ENCODE peak calls at places on chromosomes 1 and 21, in eight cellular contexts. One of them, this sample, is unnamed.

GRCh38 chr1:35717911-35718476 is 690 bp downstream of the C1orf216 start:
- DNase-seq in stomach: peak; percentile 28
- DNase-seq in uterus: peak; percentile 49
- DNase-seq in right lobe of liver: no peak
- DNase-seq in sigmoid colon: peak; percentile 85
- DNase-seq in upper lobe of left lung: peak; percentile 67
- DNase-seq in body of pancreas: peak; percentile 50
- DNase-seq in A549: peak; percentile 24
- DNase-seq in this sample: no peak

GRCh38 chr1:215143497-215143896 is 61.0 kb downstream of the KCNK2 start:
- DNase-seq in stomach: no peak
- DNase-seq in uterus: no peak
- DNase-seq in right lobe of liver: no peak
- DNase-seq in sigmoid colon: no peak
- DNase-seq in upper lobe of left lung: no peak
- DNase-seq in body of pancreas: no peak
- DNase-seq in A549: no peak
- DNase-seq in this sample: no peak

GRCh38 chr1:157960773-157961172 is 32.7 kb upstream of the KIRREL1 start:
- DNase-seq in stomach: no peak
- DNase-seq in uterus: no peak
- DNase-seq in right lobe of liver: no peak
- DNase-seq in sigmoid colon: no peak
- DNase-seq in upper lobe of left lung: no peak
- DNase-seq in body of pancreas: no peak
- DNase-seq in A549: no peak
- DNase-seq in this sample: no peak

GRCh38 chr1:203807211-203807610 is 11.8 kb downstream of the ZBED6 start:
- DNase-seq in stomach: no peak
- DNase-seq in uterus: no peak
- DNase-seq in right lobe of liver: no peak
- DNase-seq in sigmoid colon: no peak
- DNase-seq in upper lobe of left lung: no peak
- DNase-seq in body of pancreas: no peak
- DNase-seq in A549: no peak
- DNase-seq in this sample: no peak

GRCh38 chr1:201222125-201222524 is 31.5 kb downstream of the IGFN1 start:
- DNase-seq in stomach: no peak
- DNase-seq in uterus: no peak
- DNase-seq in right lobe of liver: peak; percentile 71
- DNase-seq in sigmoid colon: no peak
- DNase-seq in upper lobe of left lung: no peak
- DNase-seq in body of pancreas: no peak
- DNase-seq in A549: no peak
- DNase-seq in this sample: no peak

GRCh38 chr1:110084226-110085078 is 14.0 kb upstream of the ALX3 start:
- DNase-seq in stomach: peak; percentile 72
- DNase-seq in uterus: peak; percentile 61
- DNase-seq in right lobe of liver: no peak
- DNase-seq in sigmoid colon: peak; percentile 80
- DNase-seq in upper lobe of left lung: peak; percentile 49
- DNase-seq in body of pancreas: peak; percentile 76
- DNase-seq in A549: no peak
- DNase-seq in this sample: peak; percentile 85

GRCh38 chr1:117708323-117709288 is 102.8 kb downstream of the TENT5C start:
- DNase-seq in stomach: no peak
- DNase-seq in uterus: no peak
- DNase-seq in right lobe of liver: no peak
- DNase-seq in sigmoid colon: no peak
- DNase-seq in upper lobe of left lung: no peak
- DNase-seq in body of pancreas: no peak
- DNase-seq in A549: no peak
- DNase-seq in this sample: no peak

GRCh38 chr1:97489834-97490233 is 431.0 kb downstream of the DPYD start:
- DNase-seq in stomach: no peak
- DNase-seq in uterus: no peak
- DNase-seq in right lobe of liver: no peak
- DNase-seq in sigmoid colon: no peak
- DNase-seq in upper lobe of left lung: no peak
- DNase-seq in body of pancreas: no peak
- DNase-seq in A549: peak; percentile 1
- DNase-seq in this sample: no peak

GRCh38 chr1:184838374-184838995 is 83.8 kb upstream of the EDEM3 start:
- DNase-seq in stomach: peak; percentile 51
- DNase-seq in uterus: peak; percentile 88
- DNase-seq in right lobe of liver: no peak
- DNase-seq in sigmoid colon: peak; percentile 93
- DNase-seq in upper lobe of left lung: no peak
- DNase-seq in body of pancreas: peak; percentile 72
- DNase-seq in A549: peak; percentile 15
- DNase-seq in this sample: no peak

GRCh38 chr1:221726331-221726692 is 15.6 kb downstream of the DUSP10 start:
- DNase-seq in stomach: no peak
- DNase-seq in uterus: no peak
- DNase-seq in right lobe of liver: no peak
- DNase-seq in sigmoid colon: no peak
- DNase-seq in upper lobe of left lung: no peak
- DNase-seq in body of pancreas: no peak
- DNase-seq in A549: no peak
- DNase-seq in this sample: no peak

GRCh38 chr1:101002551-101002950 is 23.0 kb downstream of the DPH5 start:
- DNase-seq in stomach: no peak
- DNase-seq in uterus: no peak
- DNase-seq in right lobe of liver: no peak
- DNase-seq in sigmoid colon: no peak
- DNase-seq in upper lobe of left lung: no peak
- DNase-seq in body of pancreas: peak; percentile 8
- DNase-seq in A549: no peak
- DNase-seq in this sample: no peak

GRCh38 chr1:85258536-85259117 is 835 bp downstream of the C1orf52 start:
- DNase-seq in stomach: no peak
- DNase-seq in uterus: no peak
- DNase-seq in right lobe of liver: no peak
- DNase-seq in sigmoid colon: no peak
- DNase-seq in upper lobe of left lung: no peak
- DNase-seq in body of pancreas: peak; percentile 20
- DNase-seq in A549: no peak
- DNase-seq in this sample: no peak

GRCh38 chr1:182633657-182634281 is 29.6 kb upstream of the RGS16 start:
- DNase-seq in stomach: no peak
- DNase-seq in uterus: no peak
- DNase-seq in right lobe of liver: no peak
- DNase-seq in sigmoid colon: no peak
- DNase-seq in upper lobe of left lung: no peak
- DNase-seq in body of pancreas: peak; percentile 36
- DNase-seq in A549: no peak
- DNase-seq in this sample: no peak

GRCh38 chr1:9475061-9475627 is 64.1 kb upstream of the SLC25A33 start:
- DNase-seq in stomach: no peak
- DNase-seq in uterus: no peak
- DNase-seq in right lobe of liver: no peak
- DNase-seq in sigmoid colon: no peak
- DNase-seq in upper lobe of left lung: no peak
- DNase-seq in body of pancreas: no peak
- DNase-seq in A549: no peak
- DNase-seq in this sample: no peak

GRCh38 chr1:9835404-9835757 is 11.6 kb upstream of the CLSTN1 start:
- DNase-seq in stomach: no peak
- DNase-seq in uterus: no peak
- DNase-seq in right lobe of liver: no peak
- DNase-seq in sigmoid colon: peak; percentile 64
- DNase-seq in upper lobe of left lung: no peak
- DNase-seq in body of pancreas: no peak
- DNase-seq in A549: no peak
- DNase-seq in this sample: no peak

GRCh38 chr1:103447471-103447870 is 78.0 kb upstream of the RNPC3 start:
- DNase-seq in stomach: no peak
- DNase-seq in uterus: no peak
- DNase-seq in right lobe of liver: no peak
- DNase-seq in sigmoid colon: no peak
- DNase-seq in upper lobe of left lung: no peak
- DNase-seq in body of pancreas: no peak
- DNase-seq in A549: no peak
- DNase-seq in this sample: no peak

GRCh38 chr1:234893725-234894630 is 234.7 kb downstream of the TOMM20 start:
- DNase-seq in stomach: peak; percentile 61
- DNase-seq in uterus: no peak
- DNase-seq in right lobe of liver: no peak
- DNase-seq in sigmoid colon: no peak
- DNase-seq in upper lobe of left lung: no peak
- DNase-seq in body of pancreas: peak; percentile 76
- DNase-seq in A549: no peak
- DNase-seq in this sample: no peak

GRCh38 chr21:38913120-38913975 is 107.6 kb downstream of the ETS2 start:
- DNase-seq in stomach: peak; percentile 93
- DNase-seq in uterus: peak; percentile 82
- DNase-seq in right lobe of liver: peak; percentile 96
- DNase-seq in sigmoid colon: peak; percentile 91
- DNase-seq in upper lobe of left lung: peak; percentile 87
- DNase-seq in body of pancreas: peak; percentile 91
- DNase-seq in A549: peak; percentile 38
- DNase-seq in this sample: peak; percentile 85

DNA sequence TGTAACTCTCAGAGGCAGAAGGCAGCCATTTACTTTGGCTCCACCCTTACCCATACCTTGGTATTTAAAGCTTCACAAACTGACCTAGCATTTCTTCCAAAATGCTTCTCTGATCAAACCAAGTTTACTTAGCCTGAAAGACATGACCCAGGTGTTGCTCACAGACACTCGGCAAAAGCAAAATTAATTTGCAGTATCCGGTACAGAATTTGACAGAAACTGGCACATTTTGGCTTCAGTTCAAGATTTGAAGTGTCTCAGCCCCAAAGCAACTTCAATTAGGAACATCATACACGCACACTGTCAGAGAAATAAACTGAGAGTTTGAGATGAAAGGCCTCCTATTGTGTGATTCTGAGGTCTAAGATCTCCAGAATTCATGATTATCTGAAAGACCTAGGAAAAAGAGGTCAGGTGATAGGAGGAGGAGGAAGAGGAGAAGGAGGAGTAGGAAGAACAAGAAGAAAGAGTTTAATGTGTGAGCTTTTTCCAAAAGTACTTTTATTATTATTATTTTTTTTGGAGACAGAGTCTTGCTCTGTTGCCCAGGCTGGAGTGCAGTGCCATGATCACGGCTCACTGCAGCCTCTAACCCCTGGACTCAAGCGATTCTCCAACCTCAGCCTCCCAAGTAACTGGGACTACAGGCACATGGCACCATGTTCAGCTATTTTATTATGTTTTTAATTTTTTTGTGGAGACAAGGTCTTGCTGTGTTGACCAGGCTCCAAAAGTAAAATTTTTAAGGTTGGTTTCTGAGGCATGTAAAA is 143.6 kb downstream of the SLC45A1 start:
- DNase-seq in stomach: no peak
- DNase-seq in uterus: no peak
- DNase-seq in right lobe of liver: no peak
- DNase-seq in sigmoid colon: no peak
- DNase-seq in upper lobe of left lung: no peak
- DNase-seq in body of pancreas: no peak
- DNase-seq in A549: no peak
- DNase-seq in this sample: no peak
- H3K4me1 ChIP-seq in stomach: peaks cover 78% of the 10 kb centered on the region
- H3K4me1 ChIP-seq in uterus: peaks cover 18% of the 10 kb centered on the region
- H3K4me1 ChIP-seq in right lobe of liver: peaks cover 10% of the 10 kb centered on the region
- H3K4me1 ChIP-seq in sigmoid colon: peaks cover 88% of the 10 kb centered on the region
- H3K4me1 ChIP-seq in upper lobe of left lung: peaks cover 73% of the 10 kb centered on the region
- H3K4me1 ChIP-seq in body of pancreas: peaks cover 27% of the 10 kb centered on the region
- H3K4me1 ChIP-seq in A549: peaks cover 10% of the 10 kb centered on the region
- H3K4me1 ChIP-seq in this sample: peaks cover 94% of the 10 kb centered on the region

GRCh38 chr1:15311122-15311822 is 64.2 kb downstream of the FHAD1 start:
- DNase-seq in stomach: no peak
- DNase-seq in uterus: no peak
- DNase-seq in right lobe of liver: no peak
- DNase-seq in sigmoid colon: no peak
- DNase-seq in upper lobe of left lung: no peak
- DNase-seq in body of pancreas: no peak
- DNase-seq in A549: no peak
- DNase-seq in this sample: no peak
- TF ChIP-seq POLR2A in stomach: no peak
- TF ChIP-seq POLR2A in uterus: no peak
- TF ChIP-seq POLR2A in right lobe of liver: no peak
- TF ChIP-seq POLR2A in sigmoid colon: no peak
- TF ChIP-seq POLR2A in upper lobe of left lung: no peak
- TF ChIP-seq POLR2A in body of pancreas: no peak
- TF ChIP-seq POLR2A in A549: no peak
- TF ChIP-seq POLR2A in this sample: no peak

DNA sequence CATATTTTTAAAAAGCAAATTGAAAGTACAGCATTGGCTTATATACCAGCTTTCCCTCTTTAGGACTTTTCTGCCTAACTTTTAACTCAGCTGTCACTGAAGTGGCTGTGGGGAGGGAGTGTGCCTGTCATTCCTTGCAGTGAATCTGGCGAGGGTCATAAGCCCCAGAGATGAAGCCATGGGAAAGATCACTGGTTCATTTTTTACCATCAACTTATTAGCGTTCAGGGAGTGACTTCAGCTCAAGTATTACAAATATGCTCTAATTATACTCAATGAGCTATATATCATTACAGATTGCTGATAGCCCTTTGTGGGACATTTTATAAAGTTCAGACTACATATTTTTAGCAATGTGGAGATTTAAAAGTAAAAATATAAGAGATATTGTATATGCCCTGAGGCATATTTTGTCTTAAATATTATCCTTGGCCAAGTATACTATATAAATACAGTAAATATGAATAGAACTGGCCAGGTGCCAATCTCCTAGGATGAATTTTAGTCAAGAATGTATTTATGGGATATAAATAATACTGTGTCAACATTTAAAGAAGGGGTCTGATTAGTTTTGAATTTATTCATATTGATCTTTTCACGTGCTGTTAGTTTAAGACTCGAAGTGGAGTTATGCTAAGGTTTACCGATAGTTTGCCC is 4.4 kb downstream of the TGFB2 start:
- DNase-seq in stomach: no peak
- DNase-seq in uterus: no peak
- DNase-seq in right lobe of liver: no peak
- DNase-seq in sigmoid colon: no peak
- DNase-seq in upper lobe of left lung: no peak
- DNase-seq in body of pancreas: no peak
- DNase-seq in A549: no peak
- DNase-seq in this sample: no peak
- H3K27ac ChIP-seq in stomach: no peak overlapping the region
- H3K27ac ChIP-seq in uterus: peak overlapping the region; percentile 97
- H3K27ac ChIP-seq in right lobe of liver: no peak overlapping the region
- H3K27ac ChIP-seq in sigmoid colon: peak overlapping the region; percentile 87
- H3K27ac ChIP-seq in upper lobe of left lung: peak overlapping the region; percentile 86
- H3K27ac ChIP-seq in body of pancreas: no peak overlapping the region
- H3K27ac ChIP-seq in A549: peak overlapping the region; percentile 96
- H3K27ac ChIP-seq in this sample: peak overlapping the region; percentile 80

GRCh38 chr1:73034255-73034654 is 751.9 kb upstream of the NEGR1 start:
- DNase-seq in stomach: no peak
- DNase-seq in uterus: no peak
- DNase-seq in right lobe of liver: no peak
- DNase-seq in sigmoid colon: no peak
- DNase-seq in upper lobe of left lung: no peak
- DNase-seq in body of pancreas: no peak
- DNase-seq in A549: no peak
- DNase-seq in this sample: no peak

DNA sequence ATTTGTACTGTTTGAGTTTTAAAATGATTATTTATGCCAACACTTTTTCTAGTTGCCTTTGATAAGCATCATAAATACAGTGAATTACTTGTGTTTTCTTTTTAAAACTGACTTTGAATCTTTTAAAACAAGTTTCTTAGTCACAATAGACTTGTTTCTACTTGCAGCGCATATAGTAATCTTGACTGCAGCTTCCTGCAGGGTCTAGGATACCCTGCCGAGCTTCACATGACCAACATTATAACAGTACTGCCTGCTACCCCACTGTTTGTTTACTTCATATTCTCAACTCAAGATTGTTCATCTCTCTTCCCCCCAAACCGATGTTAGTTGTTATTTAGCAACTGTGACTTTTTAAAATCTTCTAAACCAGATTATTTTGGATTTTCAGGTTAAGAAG is 751.3 kb upstream of the NEGR1 start:
- DNase-seq in stomach: no peak
- DNase-seq in uterus: no peak
- DNase-seq in right lobe of liver: no peak
- DNase-seq in sigmoid colon: no peak
- DNase-seq in upper lobe of left lung: no peak
- DNase-seq in body of pancreas: no peak
- DNase-seq in A549: no peak
- DNase-seq in this sample: no peak
- H3K4me1 ChIP-seq in stomach: no peaks in the 10 kb centered on the region
- H3K4me1 ChIP-seq in uterus: no peaks in the 10 kb centered on the region
- H3K4me1 ChIP-seq in right lobe of liver: no peaks in the 10 kb centered on the region
- H3K4me1 ChIP-seq in sigmoid colon: no peaks in the 10 kb centered on the region
- H3K4me1 ChIP-seq in upper lobe of left lung: no peaks in the 10 kb centered on the region
- H3K4me1 ChIP-seq in body of pancreas: no peaks in the 10 kb centered on the region
- H3K4me1 ChIP-seq in A549: no peaks in the 10 kb centered on the region
- H3K4me1 ChIP-seq in this sample: no peaks in the 10 kb centered on the region